ENCODE peak calls at places on chromosome 16, in four cellular contexts. H, I, Y and G are unnamed samples.

GRCh38 chr16:10253344-10253855 is 71.2 kb upstream of the GRIN2A start:
- DNase-seq in H (no peak), I (no peak), Y (no peak), G (no peak)

GRCh38 chr16:23148513-23149266 is 562 bp downstream of the USP31 start:
- DNase-seq in I (peak; percentile 54), Y (no peak), H (peak; percentile 28), G (no peak)

GRCh38 chr16:54366005-54366634 is 79.5 kb upstream of the IRX3 start:
- DNase-seq in Y (no peak), H (no peak), I (no peak), G (no peak)

GRCh38 chr16:962366-962765 is 8.4 kb downstream of the LMF1 start:
- DNase-seq in H (no peak), Y (no peak), I (no peak), G (no peak)

GRCh38 chr16:27767971-27768591 is 218.1 kb downstream of the KATNIP start:
- DNase-seq in I (no peak), H (no peak), Y (no peak), G (no peak)

GRCh38 chr16:78240459-78241222 is 141.2 kb downstream of the WWOX start:
- DNase-seq in H (no peak), Y (no peak), I (peak; percentile 50), G (no peak)

GRCh38 chr16:29675811-29676643 is 3.0 kb upstream of the QPRT start:
- DNase-seq in H (peak; percentile 11), Y (no peak), I (peak; percentile 11), G (no peak)

GRCh38 chr16:3004781-3005284 is 7.9 kb upstream of the CLDN9 start:
- DNase-seq in I (no peak), Y (no peak), H (no peak), G (no peak)

GRCh38 chr16:88195021-88195581 is 187.7 kb upstream of the ZNF469 start:
- DNase-seq in I (no peak), Y (no peak), H (no peak), G (no peak)

GRCh38 chr16:15434425-15435215 is at the start of gene BMERB1:
- DNase-seq in Y (peak; percentile 64), I (peak; percentile 25), H (peak; percentile 79), G (no peak)

GRCh38 chr16:2517954-2518605 is 2.1 kb upstream of the AMDHD2 start:
- DNase-seq in I (no peak), Y (no peak), H (no peak), G (no peak)

GRCh38 chr16:88686062-88686438 is 257 bp downstream of the SNAI3 start:
- DNase-seq in I (no peak), Y (no peak), H (no peak), G (no peak)

GRCh38 chr16:27402964-27403600 is 1.1 kb downstream of the IL21R start:
- DNase-seq in Y (no peak), H (no peak), I (no peak), G (no peak)

GRCh38 chr16:80317132-80318098 is 223.4 kb upstream of the DYNLRB2 start:
- DNase-seq in H (no peak), Y (no peak), I (peak; percentile 5), G (no peak)

GRCh38 chr16:3999479-3999868 is 116.8 kb downstream of the ADCY9 start:
- DNase-seq in Y (no peak), H (no peak), I (no peak), G (no peak)

GRCh38 chr16:48081656-48082055 is 74.1 kb downstream of the ABCC12 start:
- DNase-seq in Y (peak; percentile 48), H (no peak), I (peak; percentile 92), G (no peak)

GRCh38 chr16:81693047-81693446 is 86.0 kb upstream of the PLCG2 start:
- DNase-seq in I (no peak), H (no peak), Y (no peak), G (no peak)

GRCh38 chr16:59593256-59593655 is 859.1 kb upstream of the GOT2 start:
- DNase-seq in I (peak; percentile 50), H (no peak), Y (peak; percentile 49), G (no peak)

GRCh38 chr16:83994087-83994486 is 26.0 kb downstream of the NECAB2 start:
- DNase-seq in I (peak; percentile 96), Y (peak; percentile 4), H (no peak), G (peak; percentile 58)

GRCh38 chr16:85611455-85612190 is 1.5 kb upstream of the GSE1 start:
- DNase-seq in I (peak; percentile 87), Y (peak; percentile 62), H (peak; percentile 66), G (peak; percentile 70)

GRCh38 chr16:1602285-1602684 is 9.6 kb downstream of the IFT140 start:
- DNase-seq in I (no peak), H (no peak), Y (no peak), G (no peak)